ENCODE peak calls at places on chromosomes 16 and 17, in five cellular contexts. C, Z, F, P and W are unnamed samples.

GRCh38 chr16:887846-888245 is 82.9 kb downstream of the LMF1 start:
- DNase-seq in F (no peak), Z (peak), P (no peak), C (no peak), W (no peak)

GRCh38 chr16:11224096-11224893 is 31.7 kb downstream of the SOCS1 start:
- DNase-seq in P (no peak), C (no peak), F (no peak), Z (peak), W (peak)

GRCh38 chr16:1215574-1216295 is 9.3 kb downstream of the TPSG1 start:
- DNase-seq in F (no peak), Z (no peak), P (no peak), C (no peak), W (no peak)

GRCh38 chr17:6639651-6640535 is 618 bp downstream of the KIAA0753 start:
- DNase-seq in Z (peak), F (no peak), C (peak), P (no peak), W (no peak)

GRCh38 chr17:75504347-75505151 is 10.8 kb downstream of the CASKIN2 start:
- DNase-seq in Z (no peak), F (no peak), P (no peak), C (no peak), W (no peak)

GRCh38 chr17:6666077-6666521 is 14.5 kb downstream of the C17orf100 start:
- DNase-seq in F (peak), P (peak), C (peak), Z (peak), W (peak)

GRCh38 chr16:30183961-30184429 is 593 bp downstream of the CORO1A start:
- DNase-seq in Z (peak), C (no peak), P (no peak), F (no peak), W (no peak)

GRCh38 chr17:9226794-9227135 is 205.5 kb downstream of the NTN1 start:
- DNase-seq in P (no peak), F (no peak), Z (peak), C (no peak), W (no peak)

GRCh38 chr17:50292465-50292864 is 18.2 kb downstream of the TMEM92 start:
- DNase-seq in P (no peak), Z (peak), F (no peak), C (no peak), W (no peak)

GRCh38 chr17:74711058-74711824 is 1.5 kb downstream of the CD300LF start:
- DNase-seq in C (no peak), P (no peak), Z (peak), F (no peak), W (no peak)

GRCh38 chr17:49817993-49818392 is 29.5 kb downstream of the KAT7 start:
- DNase-seq in C (no peak), P (no peak), Z (no peak), F (no peak), W (no peak)

GRCh38 chr16:85004587-85005205 is 6.6 kb downstream of the ZDHHC7 start:
- DNase-seq in C (peak), Z (no peak), F (peak), P (no peak), W (no peak)

GRCh38 chr16:3938843-3939624 is 58.5 kb upstream of the CREBBP start:
- DNase-seq in F (peak), Z (no peak), C (peak), P (peak), W (peak)

GRCh38 chr17:64502809-64503208 is 3.3 kb downstream of the DDX5 start:
- DNase-seq in P (no peak), C (no peak), Z (no peak), F (no peak), W (no peak)

GRCh38 chr17:50918933-50919296 is 52.8 kb upstream of the TOB1 start:
- DNase-seq in P (no peak), C (peak), F (no peak), Z (peak), W (no peak)

GRCh38 chr16:84844049-84844350 is 24.2 kb downstream of the CRISPLD2 start:
- DNase-seq in Z (no peak), C (no peak), P (no peak), F (no peak), W (peak)

GRCh38 chr16:59214455-59214854 is 480.3 kb upstream of the GOT2 start:
- DNase-seq in P (no peak), F (no peak), Z (no peak), C (no peak), W (no peak)

GRCh38 chr17:72176902-72177660 is 56.3 kb downstream of the SOX9 start:
- DNase-seq in C (no peak), F (peak), P (no peak), Z (no peak), W (no peak)

GRCh38 chr16:2270070-2270462 is 2.1 kb upstream of the RNPS1 start:
- DNase-seq in C (no peak), Z (no peak), F (no peak), P (no peak), W (no peak)

GRCh38 chr17:16477255-16477654 is 14.7 kb downstream of the LRRC75A start:
- DNase-seq in P (no peak), F (peak), C (peak), Z (no peak), W (no peak)

GRCh38 chr17:8056232-8056975 is 17.5 kb downstream of the ALOX15B start:
- DNase-seq in F (no peak), P (no peak), C (peak), Z (peak), W (no peak)

GRCh38 chr16:60905806-60906205 is 1130.4 kb downstream of the CDH8 start:
- DNase-seq in F (no peak), P (peak), Z (no peak), C (no peak), W (no peak)

GRCh38 chr17:74635418-74635817 is 11.9 kb upstream of the CD300E start:
- DNase-seq in C (no peak), Z (no peak), P (no peak), F (no peak), W (no peak)

GRCh38 chr17:61461967-61462733 is 9.9 kb downstream of the TBX4 start:
- DNase-seq in F (no peak), P (no peak), Z (no peak), C (peak), W (no peak)

GRCh38 chr16:84667600-84668309 is 19.4 kb downstream of the KLHL36 start:
- DNase-seq in P (peak), F (no peak), Z (peak), C (no peak), W (no peak)

GRCh38 chr16:56800355-56800754 is 64.7 kb upstream of the SLC12A3 start:
- DNase-seq in F (no peak), Z (no peak), C (peak), P (no peak), W (no peak)

GRCh38 chr17:74555427-74555826 is 9.5 kb upstream of the CD300C start:
- DNase-seq in Z (no peak), F (no peak), C (no peak), P (no peak), W (no peak)

GRCh38 chr16:84643677-84644076 is 4.6 kb upstream of the KLHL36 start:
- DNase-seq in C (no peak), Z (no peak), P (no peak), F (no peak), W (no peak)

GRCh38 chr16:12124742-12125141 is 148.2 kb downstream of the SNX29 start:
- DNase-seq in Z (peak), P (no peak), F (no peak), C (no peak), W (no peak)

GRCh38 chr17:43601280-43602050 is 55.3 kb upstream of the ETV4 start:
- DNase-seq in P (no peak), F (no peak), Z (no peak), C (no peak), W (no peak)

GRCh38 chr17:56891751-56892150 is 22.1 kb downstream of the TRIM25 start:
- DNase-seq in C (peak), P (no peak), F (no peak), Z (no peak), W (no peak)

GRCh38 chr16:15960124-15960971 is 10.9 kb downstream of the ABCC1 start:
- DNase-seq in Z (no peak), F (no peak), C (no peak), P (peak), W (no peak)

DNA sequence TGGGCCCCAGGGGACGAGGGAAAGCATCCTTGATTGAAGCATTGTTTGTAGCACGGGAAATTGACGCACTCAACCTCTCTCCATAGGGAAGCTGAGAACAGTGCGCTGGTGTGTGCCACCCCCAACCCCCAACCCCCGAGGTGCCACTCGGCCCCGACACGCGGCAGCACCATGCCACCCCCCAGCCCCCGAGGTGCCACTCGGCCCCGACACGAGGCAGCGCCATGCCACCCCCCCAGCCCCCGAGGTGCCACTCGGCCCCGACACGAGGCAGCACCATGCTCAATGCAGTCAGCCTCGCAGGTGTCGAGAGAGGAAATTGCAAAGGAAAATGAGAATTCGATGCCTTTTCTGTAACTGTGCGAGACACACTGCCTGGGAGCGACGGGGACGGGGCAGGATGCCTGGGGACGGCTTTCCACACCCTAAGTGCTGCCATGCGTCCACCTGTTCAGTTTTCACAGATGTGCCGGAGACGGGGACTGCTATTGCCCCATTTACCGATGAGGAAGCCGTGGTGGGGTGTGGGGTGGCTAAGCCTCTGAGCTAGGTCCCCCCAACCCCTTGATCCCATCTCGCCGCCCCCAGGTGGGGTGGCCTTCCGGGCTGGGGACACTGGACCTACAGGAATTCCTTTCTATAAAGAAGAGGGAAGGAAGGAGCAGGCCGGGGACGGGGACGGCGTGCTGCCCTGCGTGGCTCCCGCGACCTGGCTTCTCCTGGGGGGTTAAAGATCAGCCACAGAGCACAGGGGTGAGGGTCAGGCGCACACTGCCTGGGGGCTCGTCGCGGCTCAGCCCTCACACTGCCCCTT is 9.8 kb downstream of the CBFA2T3 start:
- DNase-seq in F (no peak), Z (no peak), P (no peak), C (no peak), W (no peak)
- H3K4me3 ChIP-seq in F (no peak), Z (no peak), P (no peak), C (no peak), W (no peak)

DNA sequence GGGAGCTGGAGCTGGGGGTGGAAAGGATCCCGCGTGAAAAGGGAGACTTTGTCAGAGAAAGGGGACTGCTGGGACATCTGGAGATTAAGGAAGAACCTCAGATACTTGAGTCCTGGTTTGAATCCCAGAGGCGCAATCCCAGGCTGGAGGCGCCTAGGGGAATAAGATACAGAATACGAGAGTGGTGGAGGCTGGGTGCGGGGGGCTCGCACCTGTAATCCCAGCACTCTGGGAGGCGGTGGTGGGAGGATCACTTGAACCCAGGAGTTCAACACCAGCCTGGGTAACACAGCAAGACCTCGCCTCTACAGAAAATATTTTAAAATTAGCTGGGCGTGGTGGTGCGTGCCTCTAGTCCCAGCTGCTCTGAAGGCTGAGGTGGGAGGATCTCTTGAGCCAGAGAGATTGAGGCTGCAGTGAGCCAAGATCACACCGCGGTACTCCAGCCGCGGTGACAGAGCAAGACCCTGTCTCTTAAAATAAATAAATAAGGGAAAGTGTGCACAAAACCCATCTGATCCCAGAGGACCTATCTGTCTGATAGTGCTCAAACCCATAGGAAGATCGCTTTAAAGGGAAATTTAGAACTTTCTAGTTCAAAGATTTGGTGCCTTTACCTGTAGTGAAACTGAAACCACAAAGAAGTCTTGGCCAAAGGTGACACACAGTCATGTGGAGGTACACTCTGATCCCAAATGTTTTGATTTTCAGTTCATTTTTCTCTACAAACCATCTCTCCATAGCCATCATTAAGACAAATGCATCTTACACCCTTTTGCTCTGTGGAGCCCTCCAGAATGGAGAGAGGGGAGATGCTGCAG is 625 bp upstream of the SCRN2 start:
- DNase-seq in Z (no peak), P (no peak), C (no peak), F (no peak), W (no peak)
- H3K4me3 ChIP-seq in Z (peak), P (peak), C (peak), F (no peak), W (peak)

DNA sequence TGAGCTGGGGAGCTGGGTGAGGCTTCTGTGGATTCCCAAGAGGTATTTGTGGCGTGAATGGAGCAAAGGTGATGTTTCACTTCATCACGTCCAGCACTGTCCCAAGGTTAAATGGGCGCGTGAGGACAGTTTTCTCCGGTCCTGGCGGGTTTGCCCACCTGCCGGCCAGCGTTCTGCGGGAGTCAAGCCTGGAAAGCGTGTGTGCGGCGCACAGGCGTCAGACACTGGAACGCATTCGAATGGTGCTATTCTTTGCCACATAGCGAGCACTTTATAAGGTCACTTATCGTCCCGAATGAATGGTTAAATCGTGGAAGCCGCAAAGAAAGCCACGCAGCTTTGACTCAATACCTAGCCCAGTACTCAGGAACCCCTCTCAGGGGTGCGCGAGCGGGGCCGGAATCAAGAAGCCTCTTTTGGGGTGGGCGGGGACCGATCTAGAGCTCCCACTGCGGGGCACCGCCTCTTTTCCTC is 446 bp upstream of the PSMD11 start:
- DNase-seq in F (no peak), P (no peak), C (no peak), Z (no peak), W (no peak)
- H3K4me3 ChIP-seq in F (peak), P (peak), C (peak), Z (peak), W (peak)

DNA sequence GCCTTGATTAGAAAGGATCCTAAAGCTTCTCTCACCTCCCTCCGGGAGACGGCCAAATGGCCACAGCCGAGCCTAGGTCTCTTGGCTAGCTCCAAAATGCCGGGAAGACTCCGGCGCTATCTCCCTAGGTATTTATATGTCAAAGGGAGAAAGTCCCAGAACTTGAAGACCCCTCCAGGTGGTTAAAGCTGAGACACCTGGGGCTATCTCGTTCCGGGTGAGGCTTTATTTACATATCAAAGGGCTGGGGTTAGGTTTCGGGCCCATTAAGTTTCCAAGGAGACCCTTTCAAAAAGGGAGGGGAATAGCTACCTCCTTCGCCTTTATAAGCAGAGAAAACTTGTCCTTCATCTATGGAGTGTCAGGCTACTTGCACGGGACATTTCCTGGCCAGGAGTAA is 70.9 kb upstream of the KIFC3 start:
- DNase-seq in P (peak), Z (no peak), F (no peak), C (no peak), W (no peak)
- H3K4me3 ChIP-seq in P (no peak), Z (no peak), F (no peak), C (no peak), W (no peak)

GRCh38 chr16:79595916-79596450 is 4.6 kb downstream of the MAF start:
- DNase-seq in P (no peak), Z (no peak), C (no peak), F (no peak), W (no peak)

GRCh38 chr16:79597775-79598174 is 2.8 kb downstream of the MAF start:
- DNase-seq in F (no peak), C (no peak), P (peak), Z (no peak), W (no peak)

GRCh38 chr16:79598341-79599181 is 2.0 kb downstream of the MAF start:
- DNase-seq in C (peak), P (peak), Z (peak), F (no peak), W (peak)

GRCh38 chr16:79595261-79595660 is 5.3 kb downstream of the MAF start:
- DNase-seq in P (no peak), Z (no peak), C (no peak), F (no peak), W (no peak)

DNA sequence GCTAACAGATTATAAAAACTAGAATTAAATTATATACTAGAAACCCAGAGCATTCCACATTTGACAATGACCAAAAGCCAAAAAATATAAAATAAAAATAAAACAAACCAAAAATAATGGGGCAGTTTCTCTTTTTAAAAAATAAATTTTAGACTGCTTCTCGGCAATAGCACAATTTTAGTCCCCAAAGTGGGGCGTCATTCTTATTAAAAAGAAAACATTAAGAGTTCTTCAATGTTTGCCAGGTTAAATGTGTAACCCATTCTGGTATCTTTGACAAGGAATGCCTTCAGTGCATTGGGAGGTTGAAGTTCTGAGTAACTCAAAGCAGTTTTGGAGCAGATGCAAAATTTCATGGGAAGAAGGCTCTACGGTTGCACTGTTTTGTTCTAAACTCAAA is 3.3 kb downstream of the MAF start:
- DNase-seq in F (no peak), Z (no peak), P (no peak), C (peak), W (no peak)
- H3K4me3 ChIP-seq in F (peak), Z (peak), P (peak), C (no peak), W (peak)

GRCh38 chr16:46975908-46976470 is 2.5 kb upstream of the DNAJA2 start:
- DNase-seq in P (no peak), Z (no peak), F (no peak), C (no peak), W (no peak)

GRCh38 chr16:46972971-46973456 is 460 bp downstream of the DNAJA2 start:
- DNase-seq in F (no peak), C (no peak), Z (peak), P (peak), W (peak)

GRCh38 chr16:46975165-46975564 is 1.7 kb upstream of the DNAJA2 start:
- DNase-seq in C (no peak), F (no peak), Z (no peak), P (no peak), W (no peak)

GRCh38 chr16:46973457-46974324 is at the start of gene DNAJA2:
- DNase-seq in Z (peak), C (peak), F (peak), P (peak), W (peak)

DNA sequence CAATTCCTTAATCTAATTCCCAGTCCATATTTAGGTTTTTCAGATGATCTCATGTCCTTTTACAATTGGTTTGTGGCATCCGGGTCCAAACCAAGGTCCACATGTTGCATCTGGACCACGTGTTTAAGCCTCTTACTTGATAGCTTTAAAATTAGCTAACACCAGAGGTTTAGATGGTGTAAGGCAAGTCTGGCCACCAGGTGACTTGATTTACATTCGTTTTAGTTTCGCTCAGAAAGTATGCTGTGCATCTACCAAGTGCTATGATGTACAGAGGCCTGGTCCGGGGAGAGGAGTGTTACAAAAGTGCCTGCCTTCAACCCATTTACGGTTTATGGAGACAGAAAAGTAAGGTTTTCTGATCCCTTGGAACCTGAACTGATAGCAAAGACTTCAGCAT is 878 bp upstream of the DNAJA2 start:
- DNase-seq in F (no peak), Z (no peak), P (no peak), C (no peak), W (no peak)
- H3K4me3 ChIP-seq in F (no peak), Z (peak), P (peak), C (peak), W (peak)

DNA sequence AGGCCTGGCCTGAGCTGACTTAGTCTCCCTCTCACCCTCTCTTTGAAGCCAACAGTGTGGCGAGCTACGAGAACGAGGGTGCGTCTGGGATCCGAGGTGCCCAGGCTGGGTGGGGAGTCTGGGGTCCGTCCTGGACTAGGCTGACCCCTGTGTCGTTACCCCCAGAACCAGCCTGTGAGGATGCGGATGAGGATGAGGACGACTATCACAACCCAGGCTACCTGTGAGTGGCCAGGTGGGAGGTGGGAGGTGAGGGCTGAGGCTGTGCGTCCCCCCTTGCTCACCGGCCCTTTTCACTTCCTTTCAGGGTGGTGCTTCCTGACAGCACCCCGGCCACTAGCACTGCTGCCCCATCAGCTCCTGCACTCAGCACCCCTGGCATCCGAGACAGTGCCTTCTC is 1.6 kb downstream of the LAT start:
- DNase-seq in F (no peak), P (no peak), C (no peak), Z (no peak), W (no peak)
- H3K4me3 ChIP-seq in F (no peak), P (no peak), C (no peak), Z (no peak), W (no peak)